ENCODE peak calls at places on chromosomes 11 and 22, in eight cellular contexts. S, P, K, E, Z, I, C and L are unnamed samples.

GRCh38 chr22:27480487-27480886 is 321.1 kb downstream of the MN1 start:
- DNase-seq in S (no peak), P (no peak), K (peak), E (no peak), Z (no peak), I (no peak), C (no peak), L (no peak)

GRCh38 chr22:42645341-42645937 is 3.8 kb downstream of the CYB5R3 start:
- DNase-seq in S (no peak), P (no peak), K (no peak), E (no peak), Z (no peak), I (no peak), C (no peak), L (no peak)

GRCh38 chr22:28425211-28425610 is 254.4 kb downstream of the TTC28 start:
- DNase-seq in S (no peak), P (no peak), K (no peak), E (no peak), Z (no peak), I (no peak), C (peak), L (no peak)

GRCh38 chr11:100849009-100849913 is 162.2 kb downstream of the ARHGAP42 start:
- DNase-seq in S (no peak), P (no peak), K (no peak), E (peak), Z (peak), I (no peak), C (peak), L (no peak)

GRCh38 chr22:43424865-43425630 is 13.2 kb downstream of the MPPED1 start:
- DNase-seq in S (no peak), P (no peak), K (no peak), E (no peak), Z (no peak), I (no peak), C (no peak), L (no peak)

GRCh38 chr11:125494987-125495725 is 909 bp downstream of the FEZ1 start:
- DNase-seq in S (no peak), P (no peak), K (peak), E (peak), Z (peak), I (peak), C (peak), L (no peak)

GRCh38 chr11:128813729-128814128 is 53.4 kb downstream of the KCNJ1 start:
- DNase-seq in S (no peak), P (no peak), K (no peak), E (no peak), Z (no peak), I (no peak), C (no peak), L (no peak)

GRCh38 chr11:28878025-28878424 is 769.8 kb downstream of the METTL15 start:
- DNase-seq in S (no peak), P (no peak), K (no peak), E (peak), Z (peak), I (no peak), C (no peak), L (no peak)

GRCh38 chr22:42644422-42645340 is 4.3 kb upstream of the ATP5MGL start:
- DNase-seq in S (no peak), P (no peak), K (no peak), E (peak), Z (peak), I (no peak), C (no peak), L (no peak)

GRCh38 chr11:70696076-70696475 is 297.7 kb downstream of the CTTN start:
- DNase-seq in S (no peak), P (no peak), K (no peak), E (no peak), Z (no peak), I (no peak), C (no peak), L (no peak)

GRCh38 chr11:12439615-12440014 is 62.2 kb downstream of the PARVA start:
- DNase-seq in S (no peak), P (no peak), K (no peak), E (no peak), Z (no peak), I (no peak), C (no peak), L (no peak)